ENCODE peak calls at places on chromosomes 16 and 17, in eight cellular contexts. R is GM12865, G is adrenal gland, H is A549, Q is mucosa of descending colon, C is AG10803, L is brain microvascular endothelial cell, F is nephron progenitor cell. M is an unnamed sample.

GRCh38 chr16:81718637-81719036 is 60.5 kb upstream of the PLCG2 start:
- DNase-seq in F (no peak), R (no peak), H (no peak), Q (no peak), C (no peak), G (no peak), L (no peak), M (no peak)

GRCh38 chr16:58578642-58579041 is 51.0 kb downstream of the CNOT1 start:
- DNase-seq in L (no peak), F (no peak), G (no peak), H (no peak), R (no peak), Q (no peak), C (no peak), M (no peak)

GRCh38 chr16:70750893-70751467 is 50.0 kb downstream of the VAC14 start:
- DNase-seq in C (peak), Q (peak), H (peak), F (no peak), R (no peak), G (peak), L (peak), M (no peak)

GRCh38 chr17:9487406-9487805 is 88.2 kb downstream of the STX8 start:
- DNase-seq in G (no peak), Q (no peak), H (no peak), L (no peak), R (no peak), C (no peak), F (no peak), M (no peak)

GRCh38 chr17:81954131-81955057 is 6.6 kb downstream of the NOTUM start:
- DNase-seq in Q (no peak), L (no peak), R (no peak), G (no peak), H (no peak), C (no peak), F (no peak), M (no peak)

GRCh38 chr16:19354371-19354770 is 63.3 kb upstream of the TMC5 start:
- DNase-seq in F (no peak), C (no peak), Q (no peak), G (no peak), L (no peak), R (no peak), H (no peak), M (no peak)

GRCh38 chr17:4553669-4554068 is 1.5 kb downstream of the MYBBP1A start:
- DNase-seq in H (no peak), G (peak), C (no peak), Q (no peak), R (no peak), L (no peak), F (no peak), M (no peak)

GRCh38 chr17:61926831-61927210 is 961 bp downstream of the INTS2 start:
- DNase-seq in C (peak), F (no peak), L (no peak), Q (no peak), G (no peak), H (no peak), R (no peak), M (no peak)

GRCh38 chr17:48244121-48244711 is 136.7 kb downstream of the SNX11 start:
- DNase-seq in L (peak), Q (peak), C (peak), R (peak), G (no peak), F (no peak), H (peak), M (no peak)

GRCh38 chr16:2468725-2469398 is 2.2 kb upstream of the NTN3 start:
- DNase-seq in H (no peak), Q (no peak), G (peak), F (peak), C (no peak), R (peak), L (no peak), M (no peak)

GRCh38 chr16:10688291-10688690 is 6.4 kb downstream of the TEKT5 start:
- DNase-seq in C (no peak), F (no peak), R (no peak), Q (peak), L (no peak), G (no peak), H (no peak), M (no peak)

GRCh38 chr17:9937164-9937835 is 32.2 kb upstream of the RCVRN start:
- DNase-seq in C (peak), R (no peak), L (no peak), G (no peak), F (no peak), Q (peak), H (no peak), M (no peak)

GRCh38 chr17:77498875-77499698 is 358.3 kb downstream of the SEC14L1 start:
- DNase-seq in F (no peak), L (no peak), Q (no peak), R (no peak), H (no peak), C (no peak), G (no peak), M (no peak)

GRCh38 chr17:76681222-76682137 is 29.3 kb downstream of the MXRA7 start:
- DNase-seq in F (peak), Q (peak), L (peak), G (peak), C (peak), R (peak), H (peak), M (peak)

GRCh38 chr16:74485916-74486315 is 64.6 kb upstream of the CLEC18B start:
- DNase-seq in L (no peak), H (no peak), F (no peak), C (no peak), Q (no peak), R (no peak), G (no peak), M (no peak)

GRCh38 chr17:49969794-49970389 is 902 bp downstream of the DLX4 start:
- DNase-seq in F (no peak), L (no peak), Q (no peak), H (no peak), G (no peak), C (no peak), R (no peak), M (no peak)

GRCh38 chr16:57372372-57373116 is at the start of gene CX3CL1:
- DNase-seq in Q (peak), H (no peak), G (peak), C (peak), R (no peak), F (peak), L (peak), M (peak)

GRCh38 chr17:80204626-80205468 is 15.3 kb downstream of the SGSH start:
- DNase-seq in Q (no peak), C (no peak), L (no peak), R (no peak), H (no peak), F (no peak), G (no peak), M (no peak)

GRCh38 chr16:57865746-57866528 is 63.6 kb upstream of the KIFC3 start:
- DNase-seq in L (no peak), H (no peak), F (no peak), Q (no peak), G (no peak), R (no peak), C (no peak), M (no peak)

GRCh38 chr16:56041556-56042140 is 149.6 kb upstream of the GNAO1 start:
- DNase-seq in G (no peak), L (no peak), H (peak), R (peak), C (no peak), Q (peak), F (peak), M (peak)
- TF ChIP-seq CTCF in G (peak), L (no peak), H (no peak), R (peak), C (peak), Q (no peak), F (peak), M (peak)

DNA sequence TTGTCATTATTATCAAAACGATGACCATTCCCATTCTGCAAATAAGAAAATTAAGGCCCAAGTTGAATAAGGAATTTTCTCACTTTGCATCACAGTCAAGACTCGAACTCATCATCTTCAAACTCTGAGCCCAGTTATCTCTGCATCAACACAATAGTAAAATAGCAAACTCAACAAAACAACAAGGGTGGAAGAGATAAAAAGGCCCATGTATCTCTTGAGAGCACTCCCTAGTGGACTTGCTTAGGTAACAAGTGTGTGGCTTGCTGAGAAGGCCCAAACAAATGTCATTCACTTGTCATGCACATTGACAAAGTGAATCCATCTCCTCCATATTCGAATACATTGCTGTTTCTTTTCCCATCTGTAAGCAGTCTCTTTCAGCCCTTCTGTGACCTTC is 412.0 kb upstream of the MAF start:
- DNase-seq in F (no peak), L (no peak), R (no peak), G (no peak), C (no peak), H (peak), Q (no peak), M (no peak)
- TF ChIP-seq CTCF in F (no peak), L (no peak), R (no peak), G (no peak), C (no peak), H (no peak), Q (no peak), M (no peak)

GRCh38 chr17:46046957-46047356 is 47.9 kb downstream of the STH start:
- DNase-seq in C (peak), H (no peak), F (no peak), L (no peak), Q (no peak), G (no peak), R (no peak), M (no peak)
- TF ChIP-seq CTCF in C (no peak), H (no peak), F (no peak), L (no peak), Q (no peak), G (no peak), R (no peak), M (no peak)

DNA sequence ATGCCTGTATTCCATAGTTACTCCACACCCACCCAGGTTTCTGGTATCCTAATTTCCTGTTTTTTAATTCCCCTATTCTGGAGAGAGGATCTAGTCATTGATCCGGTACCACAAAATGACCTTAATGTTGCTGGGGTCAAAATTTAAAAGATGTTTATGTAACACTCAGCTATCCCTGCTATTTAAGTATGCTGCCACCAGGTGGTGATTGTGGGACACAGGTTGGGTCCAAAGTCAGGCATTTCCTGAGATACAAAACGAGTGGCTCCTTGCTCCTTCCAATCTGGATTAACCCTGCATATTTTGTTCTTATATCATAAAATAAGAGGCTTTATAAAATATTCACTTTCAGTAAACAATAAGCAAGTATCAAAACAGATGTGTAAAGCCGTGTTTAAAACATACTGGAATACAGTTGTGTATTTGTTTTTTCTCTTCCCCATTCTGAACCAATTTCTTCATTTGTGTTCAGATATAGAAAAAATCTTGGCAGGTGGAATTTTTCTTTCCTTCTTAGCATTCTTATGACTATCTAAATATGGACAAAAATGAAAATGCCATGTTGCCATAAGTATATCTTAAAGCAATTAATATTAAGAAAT is 16.3 kb downstream of the HS3ST4 start:
- DNase-seq in C (no peak), R (peak), F (peak), L (no peak), Q (peak), H (peak), G (no peak), M (no peak)
- TF ChIP-seq CTCF in C (peak), R (peak), F (peak), L (peak), Q (no peak), H (peak), G (no peak), M (peak)

DNA sequence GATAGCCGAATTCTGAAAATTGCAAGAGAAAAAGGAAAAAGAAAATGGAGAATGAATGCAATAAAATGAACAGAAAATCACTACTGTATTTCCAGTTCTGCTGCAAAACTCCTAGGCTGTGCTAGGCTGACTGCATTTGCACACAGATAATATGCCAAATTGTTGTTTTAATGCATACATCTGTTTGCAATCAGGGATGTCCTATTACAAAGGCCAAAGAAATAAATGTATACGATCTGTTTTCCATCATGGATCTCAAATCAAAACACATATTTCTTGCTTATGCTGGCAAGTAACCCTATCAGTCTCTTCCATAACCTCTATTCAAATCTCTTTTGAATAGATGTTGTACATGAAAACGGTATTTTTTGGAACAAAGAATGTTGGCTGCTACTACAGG is 56.6 kb downstream of the DUSP14 start:
- DNase-seq in G (no peak), R (no peak), H (no peak), Q (no peak), C (peak), F (no peak), L (no peak), M (no peak)
- TF ChIP-seq CTCF in G (no peak), R (no peak), H (no peak), Q (no peak), C (no peak), F (no peak), L (no peak), M (no peak)

M was measured in progenitor cell of endocrine pancreas.